ENCODE peak calls at places on chromosomes 4 and X, in four cellular contexts. One of them, this sample, is unnamed.

GRCh38 chr4:85779165-85779564 is 304.2 kb downstream of the ARHGAP24 start:
- ATAC-seq in GM12878: peak
- ATAC-seq in A549: no peak
- ATAC-seq in upper lobe of left lung: no peak
- ATAC-seq in this sample: no peak

GRCh38 chr4:40289366-40290188 is 45.6 kb upstream of the CHRNA9 start:
- ATAC-seq in GM12878: peak
- ATAC-seq in A549: no peak
- ATAC-seq in upper lobe of left lung: no peak
- ATAC-seq in this sample: no peak

GRCh38 chrX:3286196-3286920 is 60.1 kb downstream of the MXRA5 start:
- ATAC-seq in GM12878: no peak
- ATAC-seq in A549: peak
- ATAC-seq in upper lobe of left lung: no peak
- ATAC-seq in this sample: no peak

GRCh38 chrX:81316163-81316562 is 114.3 kb downstream of the SH3BGRL start:
- ATAC-seq in GM12878: no peak
- ATAC-seq in A549: no peak
- ATAC-seq in upper lobe of left lung: no peak
- ATAC-seq in this sample: no peak

GRCh38 chrX:10636337-10636736 is 16.0 kb upstream of the MID1 start:
- ATAC-seq in GM12878: no peak
- ATAC-seq in A549: peak
- ATAC-seq in upper lobe of left lung: no peak
- ATAC-seq in this sample: peak

GRCh38 chr4:23922535-23923115 is 32.8 kb upstream of the PPARGC1A start:
- ATAC-seq in GM12878: no peak
- ATAC-seq in A549: no peak
- ATAC-seq in upper lobe of left lung: no peak
- ATAC-seq in this sample: no peak

GRCh38 chr4:2802618-2803531 is 10.0 kb downstream of the SH3BP2 start:
- ATAC-seq in GM12878: no peak
- ATAC-seq in A549: no peak
- ATAC-seq in upper lobe of left lung: no peak
- ATAC-seq in this sample: no peak

GRCh38 chrX:4263005-4263404 is 549.6 kb upstream of the PRKX start:
- ATAC-seq in GM12878: no peak
- ATAC-seq in A549: no peak
- ATAC-seq in upper lobe of left lung: no peak
- ATAC-seq in this sample: no peak

GRCh38 chr4:13088726-13089658 is 395.1 kb downstream of the RAB28 start:
- ATAC-seq in GM12878: no peak
- ATAC-seq in A549: no peak
- ATAC-seq in upper lobe of left lung: no peak
- ATAC-seq in this sample: peak

GRCh38 chr4:51855751-51856150 is 12.8 kb downstream of the DCUN1D4 start:
- ATAC-seq in GM12878: no peak
- ATAC-seq in A549: no peak
- ATAC-seq in upper lobe of left lung: no peak
- ATAC-seq in this sample: no peak

GRCh38 chr4:76282941-76283689 is 23.4 kb upstream of the STBD1 start:
- ATAC-seq in GM12878: no peak
- ATAC-seq in A549: no peak
- ATAC-seq in upper lobe of left lung: no peak
- ATAC-seq in this sample: no peak

GRCh38 chr4:127870688-127871087 is 10.0 kb upstream of the PLK4 start:
- ATAC-seq in GM12878: no peak
- ATAC-seq in A549: no peak
- ATAC-seq in upper lobe of left lung: peak
- ATAC-seq in this sample: no peak

GRCh38 chrX:10518073-10518472 is 102.3 kb downstream of the MID1 start:
- ATAC-seq in GM12878: no peak
- ATAC-seq in A549: no peak
- ATAC-seq in upper lobe of left lung: no peak
- ATAC-seq in this sample: no peak

GRCh38 chr4:68368566-68369473 is 18.9 kb upstream of the YTHDC1 start:
- ATAC-seq in GM12878: no peak
- ATAC-seq in A549: peak
- ATAC-seq in upper lobe of left lung: no peak
- ATAC-seq in this sample: no peak
- TF ChIP-seq EP300 in GM12878: no peak
- TF ChIP-seq EP300 in A549: peak
- TF ChIP-seq EP300 in upper lobe of left lung: no peak
- TF ChIP-seq EP300 in this sample: no peak

GRCh38 chr4:151322565-151322964 is 2.8 kb downstream of the SH3D19 start:
- ATAC-seq in GM12878: no peak
- ATAC-seq in A549: no peak
- ATAC-seq in upper lobe of left lung: no peak
- ATAC-seq in this sample: no peak

GRCh38 chr4:151324124-151324448 is 1.3 kb downstream of the SH3D19 start:
- ATAC-seq in GM12878: no peak
- ATAC-seq in A549: no peak
- ATAC-seq in upper lobe of left lung: no peak
- ATAC-seq in this sample: no peak

GRCh38 chr4:151325320-151326246 is at the start of gene SH3D19:
- ATAC-seq in GM12878: no peak
- ATAC-seq in A549: peak
- ATAC-seq in upper lobe of left lung: peak
- ATAC-seq in this sample: peak

GRCh38 chr4:151321586-151321985 is 3.8 kb downstream of the SH3D19 start:
- ATAC-seq in GM12878: no peak
- ATAC-seq in A549: no peak
- ATAC-seq in upper lobe of left lung: no peak
- ATAC-seq in this sample: no peak

DNA sequence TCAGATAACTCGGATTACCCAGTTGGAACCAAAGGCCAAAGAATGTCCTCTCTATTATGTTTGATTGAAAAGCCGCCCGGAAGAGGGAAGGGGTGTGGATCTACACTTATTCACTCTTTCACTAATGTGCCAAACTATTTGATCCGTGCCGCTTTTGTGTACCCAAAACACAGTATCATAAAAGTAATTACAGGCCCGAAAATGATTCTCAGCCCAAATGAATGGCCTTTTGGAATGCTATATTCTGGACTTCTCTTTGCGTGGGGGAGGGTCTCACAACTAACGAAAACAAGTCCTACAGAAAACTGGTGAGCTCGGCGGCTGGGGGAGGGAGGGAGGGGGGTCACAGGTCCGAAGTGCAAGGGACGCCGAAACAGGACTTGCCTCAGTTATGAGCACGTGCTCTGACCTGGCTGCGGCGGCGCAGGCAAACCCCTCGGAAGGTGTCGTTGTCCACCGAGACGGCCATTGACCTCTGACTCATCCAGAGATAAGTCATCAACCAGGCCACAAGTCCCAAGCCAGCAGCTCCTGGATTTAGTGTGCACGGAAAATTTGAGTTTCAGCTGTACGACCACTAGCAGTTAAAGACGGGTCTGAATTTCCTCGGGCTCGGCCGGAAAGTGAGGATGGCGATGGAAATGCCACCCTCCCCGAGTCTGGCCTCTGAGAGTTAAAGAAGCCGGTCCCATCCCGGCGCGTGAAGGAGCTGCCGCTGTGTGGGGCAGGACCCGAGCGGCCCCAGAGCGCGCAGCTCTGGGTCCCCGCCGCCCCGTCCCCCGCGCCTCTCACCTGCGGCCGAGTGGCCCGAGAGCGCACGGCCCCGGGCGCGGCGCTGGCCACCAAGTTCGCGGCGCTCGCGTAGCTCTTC is 721 bp downstream of the SH3D19 start:
- ATAC-seq in GM12878: peak
- ATAC-seq in A549: peak
- ATAC-seq in upper lobe of left lung: peak
- ATAC-seq in this sample: peak
- H3K4me3 ChIP-seq in GM12878: no peak
- H3K4me3 ChIP-seq in A549: peak
- H3K4me3 ChIP-seq in upper lobe of left lung: peak
- H3K4me3 ChIP-seq in this sample: peak

DNA sequence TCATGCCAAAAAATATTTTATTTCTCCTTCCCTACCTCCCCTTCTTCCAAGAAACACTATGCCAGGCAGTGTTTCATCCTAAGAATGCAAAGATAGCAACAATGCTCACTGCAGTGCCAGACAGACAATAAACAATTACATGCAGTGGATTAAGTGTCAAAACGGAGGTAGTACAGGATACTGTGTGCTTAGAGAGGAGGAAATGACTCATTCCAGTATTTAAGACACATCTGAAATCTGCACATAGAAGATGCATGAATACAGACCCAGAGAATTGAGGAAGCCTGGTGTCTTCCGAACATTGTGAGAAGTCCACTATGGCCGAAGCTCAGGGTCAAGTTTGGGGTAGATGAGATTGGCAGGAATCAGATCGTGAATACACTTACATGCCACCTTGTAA is 326.4 kb downstream of the PPP3CA start:
- ATAC-seq in GM12878: peak
- ATAC-seq in A549: no peak
- ATAC-seq in upper lobe of left lung: peak
- ATAC-seq in this sample: no peak
- TF ChIP-seq EP300 in GM12878: no peak
- TF ChIP-seq EP300 in A549: no peak
- TF ChIP-seq EP300 in upper lobe of left lung: no peak
- TF ChIP-seq EP300 in this sample: no peak

GRCh38 chrX:1029494-1029893 is 183.0 kb downstream of the CRLF2 start:
- ATAC-seq in GM12878: no peak
- ATAC-seq in A549: no peak
- ATAC-seq in upper lobe of left lung: no peak
- ATAC-seq in this sample: no peak

GRCh38 chrX:1025413-1025812 is 187.0 kb downstream of the CRLF2 start:
- ATAC-seq in GM12878: no peak
- ATAC-seq in A549: no peak
- ATAC-seq in upper lobe of left lung: no peak
- ATAC-seq in this sample: no peak

GRCh38 chrX:1027133-1027532 is 185.3 kb downstream of the CRLF2 start:
- ATAC-seq in GM12878: peak
- ATAC-seq in A549: no peak
- ATAC-seq in upper lobe of left lung: no peak
- ATAC-seq in this sample: no peak

GRCh38 chrX:1026263-1027015 is 186.0 kb downstream of the CRLF2 start:
- ATAC-seq in GM12878: peak
- ATAC-seq in A549: no peak
- ATAC-seq in upper lobe of left lung: no peak
- ATAC-seq in this sample: no peak

GRCh38 chrX:1027680-1028079 is 184.8 kb downstream of the CRLF2 start:
- ATAC-seq in GM12878: no peak
- ATAC-seq in A549: no peak
- ATAC-seq in upper lobe of left lung: no peak
- ATAC-seq in this sample: no peak
- H3K4me3 ChIP-seq in GM12878: no peak
- H3K4me3 ChIP-seq in A549: no peak
- H3K4me3 ChIP-seq in upper lobe of left lung: no peak
- H3K4me3 ChIP-seq in this sample: no peak

GRCh38 chr4:144294211-144294610 is 153.7 kb upstream of the GYPA start:
- ATAC-seq in GM12878: no peak
- ATAC-seq in A549: no peak
- ATAC-seq in upper lobe of left lung: no peak
- ATAC-seq in this sample: no peak

GRCh38 chr4:144289687-144290433 is 149.3 kb upstream of the GYPA start:
- ATAC-seq in GM12878: no peak
- ATAC-seq in A549: no peak
- ATAC-seq in upper lobe of left lung: no peak
- ATAC-seq in this sample: no peak

GRCh38 chr4:144291164-144291563 is 150.6 kb upstream of the GYPA start:
- ATAC-seq in GM12878: no peak
- ATAC-seq in A549: no peak
- ATAC-seq in upper lobe of left lung: no peak
- ATAC-seq in this sample: no peak

GRCh38 chr4:144283496-144283895 is 143.0 kb upstream of the GYPA start:
- ATAC-seq in GM12878: no peak
- ATAC-seq in A549: no peak
- ATAC-seq in upper lobe of left lung: no peak
- ATAC-seq in this sample: no peak

DNA sequence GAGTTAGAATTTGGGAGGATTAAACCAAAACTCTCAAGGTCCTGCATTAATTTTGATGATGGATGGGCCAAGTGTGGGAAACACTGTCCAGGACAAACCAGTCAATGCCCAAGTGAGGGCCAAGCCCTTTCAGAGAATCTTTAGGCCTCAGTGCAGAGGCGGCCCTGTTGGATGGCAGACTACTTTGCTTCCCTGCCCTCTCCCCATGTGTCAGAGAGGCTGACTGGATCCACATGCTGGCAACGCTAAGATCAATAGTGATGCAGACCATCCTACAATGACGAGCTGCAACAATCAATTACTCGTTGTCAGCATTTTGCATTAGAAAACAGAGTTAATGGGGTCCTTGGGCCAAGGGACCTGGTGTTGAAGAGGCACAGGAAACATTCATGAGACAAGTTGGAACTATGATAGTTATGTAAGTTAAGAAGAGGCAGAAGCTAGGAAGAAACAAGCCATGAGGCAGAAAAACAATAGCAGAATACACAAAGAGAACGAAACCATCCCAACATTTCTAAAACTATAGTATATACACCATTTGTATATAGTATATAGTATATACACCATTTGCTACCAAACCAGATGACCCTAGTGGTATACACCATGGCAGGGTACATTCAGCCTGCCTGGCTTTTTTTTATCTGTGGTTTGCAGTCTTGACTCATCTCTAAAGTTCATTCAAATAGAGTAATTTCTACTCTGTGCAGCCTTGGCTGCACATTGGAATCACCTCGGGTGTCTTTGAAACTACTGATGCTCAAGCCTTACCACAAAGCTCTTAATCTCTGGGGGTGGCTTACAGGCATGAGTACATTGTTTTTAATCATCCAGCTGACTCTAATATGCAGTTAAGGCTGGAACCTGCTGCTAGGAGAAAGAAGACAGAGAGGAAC is 147.7 kb upstream of the GYPA start:
- ATAC-seq in GM12878: peak
- ATAC-seq in A549: no peak
- ATAC-seq in upper lobe of left lung: no peak
- ATAC-seq in this sample: no peak
- TF ChIP-seq EP300 in GM12878: no peak
- TF ChIP-seq EP300 in A549: no peak
- TF ChIP-seq EP300 in upper lobe of left lung: no peak
- TF ChIP-seq EP300 in this sample: no peak

This sample was measured in gastroesophageal sphincter.